ENCODE peak calls at places on chromosome 21, in ten cellular contexts. H, A, C, N, M, S, U, F, G and L are unnamed samples.

GRCh38 chr21:41373769-41374168 is 11.9 kb downstream of the MX2 start:
- DNase-seq in S (no peak), A (no peak), F (no peak), N (no peak), M (no peak), G (no peak), U (no peak), C (no peak), H (no peak), L (no peak)

GRCh38 chr21:44709426-44710293 is 1.7 kb downstream of the TSPEAR start:
- DNase-seq in U (no peak), N (no peak), F (no peak), S (no peak), A (no peak), H (no peak), G (peak), M (no peak), C (no peak), L (no peak)

GRCh38 chr21:39630191-39630591 is 17.5 kb downstream of the B3GALT5 start:
- DNase-seq in F (no peak), M (no peak), N (no peak), A (no peak), S (no peak), U (no peak), H (no peak), C (peak), G (no peak), L (no peak)

GRCh38 chr21:43979654-43980053 is 32.5 kb upstream of the TRAPPC10 start:
- DNase-seq in M (no peak), C (no peak), N (no peak), H (no peak), G (no peak), S (no peak), U (no peak), A (no peak), F (no peak), L (no peak)

GRCh38 chr21:35284199-35284598 is 235.1 kb upstream of the RUNX1 start:
- DNase-seq in U (no peak), F (peak), G (no peak), H (peak), M (peak), A (no peak), S (peak), N (peak), C (no peak), L (no peak)

GRCh38 chr21:10521091-10521598 is at the start of gene TPTE:
- DNase-seq in U (no peak), N (no peak), F (no peak), S (no peak), M (no peak), H (no peak), A (no peak), C (no peak), G (no peak), L (no peak)

GRCh38 chr21:16865612-16866011 is 647.2 kb upstream of the CXADR start:
- DNase-seq in N (no peak), S (no peak), M (no peak), H (no peak), C (no peak), F (no peak), G (no peak), A (no peak), U (no peak), L (no peak)

GRCh38 chr21:43304621-43305335 is 122.2 kb downstream of the SIK1 start:
- DNase-seq in N (no peak), G (no peak), A (no peak), S (peak), H (no peak), M (no peak), C (no peak), F (no peak), U (no peak), L (no peak)

GRCh38 chr21:32410916-32411315 is 1.6 kb upstream of the EVA1C start:
- DNase-seq in F (no peak), C (no peak), M (no peak), H (no peak), G (no peak), N (no peak), U (no peak), A (no peak), S (no peak), L (no peak)

GRCh38 chr21:33661146-33661545 is 18.8 kb downstream of the ITSN1 start:
- DNase-seq in F (no peak), H (no peak), N (no peak), M (no peak), C (no peak), G (no peak), U (no peak), S (no peak), A (no peak), L (no peak)

GRCh38 chr21:20856926-20857325 is 141.3 kb upstream of the NCAM2 start:
- DNase-seq in A (no peak), C (no peak), G (no peak), M (no peak), F (no peak), U (no peak), N (no peak), H (no peak), S (no peak), L (no peak)

GRCh38 chr21:45076245-45076661 is 1.9 kb downstream of the ADARB1 start:
- DNase-seq in C (no peak), M (no peak), N (no peak), A (no peak), F (no peak), U (no peak), G (no peak), S (no peak), H (no peak), L (no peak)

GRCh38 chr21:20968391-20968790 is 29.8 kb upstream of the NCAM2 start:
- DNase-seq in M (no peak), N (no peak), G (no peak), A (no peak), U (no peak), F (no peak), H (no peak), C (no peak), S (no peak), L (no peak)

GRCh38 chr21:44984792-44985440 is 45.1 kb downstream of the SLX9 start:
- DNase-seq in N (no peak), A (no peak), F (peak), U (no peak), S (peak), H (no peak), M (peak), C (no peak), G (no peak), L (no peak)

GRCh38 chr21:29295066-29295650 is 3.6 kb upstream of the BACH1 start:
- DNase-seq in C (no peak), M (no peak), A (no peak), U (no peak), S (no peak), N (no peak), F (no peak), G (peak), H (no peak), L (no peak)

GRCh38 chr21:44762221-44763049 is 39.2 kb downstream of the UBE2G2 start:
- DNase-seq in N (no peak), M (no peak), F (no peak), G (no peak), U (no peak), H (no peak), A (no peak), S (no peak), C (no peak), L (no peak)

GRCh38 chr21:43859747-43860214 is 5.2 kb upstream of the AGPAT3 start:
- DNase-seq in H (no peak), G (no peak), A (no peak), N (no peak), S (no peak), F (peak), C (no peak), M (no peak), U (no peak), L (no peak)

GRCh38 chr21:27362249-27362648 is 395.4 kb upstream of the ADAMTS5 start:
- DNase-seq in N (no peak), U (no peak), C (no peak), M (no peak), S (no peak), G (no peak), F (no peak), H (no peak), A (no peak), L (no peak)

GRCh38 chr21:33075128-33075527 is 5.2 kb downstream of the OLIG1 start:
- DNase-seq in S (no peak), H (no peak), U (no peak), F (no peak), M (no peak), A (no peak), N (no peak), C (no peak), G (no peak), L (no peak)

GRCh38 chr21:23045955-23046354 is 2047.7 kb downstream of the NCAM2 start:
- DNase-seq in F (no peak), M (no peak), H (no peak), S (no peak), A (no peak), C (no peak), N (no peak), G (no peak), U (no peak), L (no peak)

GRCh38 chr21:42570841-42571387 is 57.3 kb downstream of the SLC37A1 start:
- DNase-seq in G (no peak), H (no peak), C (peak), N (no peak), F (peak), S (no peak), M (peak), U (peak), A (no peak), L (no peak)

GRCh38 chr21:27149034-27149433 is 182.1 kb upstream of the ADAMTS5 start:
- DNase-seq in N (no peak), H (no peak), A (no peak), F (no peak), M (no peak), U (no peak), S (no peak), G (no peak), C (no peak), L (peak)

GRCh38 chr21:44598031-44598430 is 2.4 kb upstream of the KRTAP10-7 start:
- DNase-seq in A (no peak), F (no peak), U (no peak), H (no peak), S (no peak), C (no peak), N (no peak), M (no peak), G (no peak), L (no peak)

GRCh38 chr21:37452222-37452621 is 85.6 kb downstream of the DYRK1A start:
- DNase-seq in U (no peak), F (no peak), H (peak), N (peak), S (no peak), A (peak), M (no peak), G (no peak), C (peak), L (peak)

GRCh38 chr21:28261291-28261690 is 731.4 kb downstream of the LTN1 start:
- DNase-seq in G (no peak), C (no peak), U (no peak), M (no peak), A (no peak), S (no peak), N (no peak), H (no peak), F (no peak), L (no peak)

GRCh38 chr21:38831526-38832467 is 26.1 kb downstream of the ETS2 start:
- DNase-seq in N (peak), H (peak), G (peak), M (peak), S (peak), F (peak), C (peak), A (peak), U (peak), L (peak)

GRCh38 chr21:28207776-28208175 is 784.9 kb downstream of the LTN1 start:
- DNase-seq in M (no peak), A (no peak), S (no peak), F (no peak), H (no peak), C (no peak), N (no peak), G (no peak), U (no peak), L (peak)

GRCh38 chr21:43812139-43812821 is 22.9 kb downstream of the RRP1 start:
- DNase-seq in F (no peak), U (peak), C (no peak), N (no peak), M (no peak), S (peak), G (no peak), H (no peak), A (no peak), L (no peak)

GRCh38 chr21:41349607-41350390 is 12.0 kb upstream of the MX2 start:
- DNase-seq in F (no peak), A (no peak), C (no peak), M (no peak), G (no peak), H (no peak), N (no peak), S (no peak), U (no peak), L (no peak)

GRCh38 chr21:39612233-39613028 is at the start of gene B3GALT5:
- DNase-seq in M (no peak), C (no peak), G (no peak), N (no peak), S (no peak), H (no peak), U (no peak), F (peak), A (no peak), L (no peak)

GRCh38 chr21:36955783-36956182 is 10.7 kb downstream of the HLCS start:
- DNase-seq in H (no peak), S (no peak), U (no peak), F (no peak), N (no peak), A (no peak), M (no peak), C (no peak), G (no peak), L (no peak)

GRCh38 chr21:20388400-20388799 is 609.8 kb upstream of the NCAM2 start:
- DNase-seq in N (no peak), G (no peak), S (no peak), M (no peak), C (no peak), A (no peak), F (no peak), H (no peak), U (no peak), L (no peak)

GRCh38 chr21:42299324-42300044 is 15.7 kb downstream of the TFF3 start:
- DNase-seq in G (no peak), N (peak), U (no peak), A (no peak), H (peak), M (no peak), F (no peak), S (no peak), C (no peak), L (no peak)

GRCh38 chr21:34008618-34009017 is 64.8 kb upstream of the MRPS6 start:
- DNase-seq in G (no peak), S (no peak), M (no peak), N (no peak), C (no peak), U (no peak), F (no peak), H (no peak), A (no peak), L (no peak)

GRCh38 chr21:39556176-39556575 is 56.6 kb upstream of the B3GALT5 start:
- DNase-seq in U (no peak), G (no peak), S (no peak), F (no peak), H (no peak), N (no peak), C (no peak), A (no peak), M (no peak), L (no peak)

GRCh38 chr21:44354775-44355771 is 1.7 kb downstream of the TRPM2 start:
- DNase-seq in G (no peak), A (no peak), N (no peak), U (no peak), F (no peak), M (no peak), C (no peak), S (no peak), H (no peak), L (no peak)

GRCh38 chr21:42039470-42039901 is 29.3 kb upstream of the ZBTB21 start:
- DNase-seq in S (peak), U (no peak), H (no peak), A (no peak), C (no peak), G (no peak), N (no peak), F (peak), M (peak), L (peak)

GRCh38 chr21:25638634-25639166 is 358 bp upstream of the JAM2 start:
- DNase-seq in U (no peak), G (peak), H (no peak), A (no peak), S (no peak), M (no peak), N (no peak), C (no peak), F (no peak), L (no peak)
- H3K4me3 ChIP-seq in U (peak), G (no peak), H (peak), A (peak), S (no peak), M (peak), N (peak), C (peak), F (peak), L (peak)

GRCh38 chr21:31157756-31158155 is 119.5 kb upstream of the KRTAP19-8 start:
- DNase-seq in N (no peak), F (no peak), A (no peak), G (no peak), U (no peak), C (no peak), S (no peak), H (no peak), M (no peak), L (no peak)

GRCh38 chr21:31161157-31161556 is 122.9 kb upstream of the KRTAP19-8 start:
- DNase-seq in M (no peak), G (no peak), F (no peak), N (no peak), U (no peak), A (no peak), C (no peak), S (no peak), H (no peak), L (no peak)

GRCh38 chr21:31162079-31162699 is 123.9 kb upstream of the KRTAP19-8 start:
- DNase-seq in S (no peak), G (no peak), U (no peak), N (no peak), C (no peak), F (no peak), M (no peak), H (no peak), A (no peak), L (no peak)

GRCh38 chr21:31158789-31159581 is 120.7 kb upstream of the KRTAP19-8 start:
- DNase-seq in F (no peak), M (no peak), A (no peak), S (no peak), N (no peak), C (no peak), G (peak), U (no peak), H (no peak), L (no peak)

GRCh38 chr21:31159808-31160207 is 121.5 kb upstream of the KRTAP19-8 start:
- DNase-seq in N (no peak), C (no peak), S (no peak), A (no peak), F (no peak), H (no peak), M (no peak), U (no peak), G (no peak), L (no peak)
- H3K4me3 ChIP-seq in N (no peak), C (no peak), S (no peak), A (no peak), F (no peak), H (no peak), M (no peak), U (no peak), G (no peak), L (no peak)

GRCh38 chr21:46226920-46227599 is 1.5 kb downstream of the LSS start:
- DNase-seq in A (no peak), U (peak), M (no peak), F (peak), G (no peak), H (no peak), C (no peak), N (no peak), S (no peak), L (peak)

GRCh38 chr21:46228345-46229051 is at the start of gene LSS:
- DNase-seq in H (peak), C (peak), A (peak), M (peak), G (peak), U (peak), F (peak), N (peak), S (peak), L (peak)

GRCh38 chr21:46229133-46229922 is 754 bp upstream of the LSS start:
- DNase-seq in H (no peak), A (no peak), F (peak), S (peak), G (no peak), C (no peak), N (no peak), M (peak), U (peak), L (no peak)

GRCh38 chr21:46227811-46228344 is 696 bp downstream of the LSS start:
- DNase-seq in U (peak), G (no peak), F (no peak), H (no peak), N (no peak), A (no peak), C (no peak), M (no peak), S (no peak), L (no peak)

GRCh38 chr21:46229923-46230260 is 1.3 kb upstream of the LSS start:
- DNase-seq in N (no peak), M (no peak), G (no peak), A (no peak), H (no peak), F (no peak), C (no peak), S (no peak), U (no peak), L (no peak)
- H3K4me3 ChIP-seq in N (no peak), M (no peak), G (peak), A (peak), H (peak), F (no peak), C (peak), S (no peak), U (peak), L (peak)

GRCh38 chr21:15732290-15732995 is 2.7 kb downstream of the USP25 start:
- DNase-seq in M (no peak), F (peak), H (no peak), C (peak), A (no peak), N (no peak), S (no peak), G (peak), U (peak), L (no peak)

GRCh38 chr21:15735409-15735808 is 5.6 kb downstream of the USP25 start:
- DNase-seq in C (no peak), U (no peak), F (no peak), A (no peak), H (no peak), S (no peak), G (no peak), N (no peak), M (no peak), L (no peak)

GRCh38 chr21:15730484-15731242 is 881 bp downstream of the USP25 start:
- DNase-seq in F (no peak), G (no peak), U (peak), N (no peak), H (peak), S (no peak), C (no peak), M (no peak), A (no peak), L (no peak)

GRCh38 chr21:15731243-15731613 is 1.4 kb downstream of the USP25 start:
- DNase-seq in F (no peak), H (no peak), U (peak), M (no peak), A (no peak), G (peak), N (no peak), C (no peak), S (no peak), L (no peak)

DNA sequence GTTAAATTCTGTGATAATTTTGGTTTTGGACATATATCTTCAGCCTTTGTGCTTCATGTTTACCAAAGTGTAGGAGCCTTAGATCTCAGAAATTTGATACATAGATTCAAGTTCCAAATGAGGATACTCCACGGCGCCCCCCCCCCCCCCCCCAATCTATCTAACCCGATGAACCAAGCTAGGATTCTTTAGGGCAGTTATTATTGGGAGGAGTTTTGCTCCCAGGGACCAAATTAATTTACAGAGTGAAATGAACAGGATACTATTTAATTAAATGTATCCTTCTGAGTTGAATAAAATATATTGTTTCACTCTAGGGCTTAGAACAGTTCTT is 3.2 kb downstream of the USP25 start:
- DNase-seq in H (no peak), A (no peak), F (no peak), S (no peak), M (no peak), G (no peak), U (no peak), N (no peak), C (no peak), L (no peak)
- H3K4me3 ChIP-seq in H (peak), A (peak), F (no peak), S (no peak), M (no peak), G (no peak), U (no peak), N (no peak), C (peak), L (no peak)